ENCODE peak calls at places on chromosomes 16 and 17, in eight cellular contexts. U is fibroblast of lung, H is kidney epithelial cell, P is WTC11, N is HCT116, O is BJ, J is GM12865, Q is adrenal gland. B is an unnamed sample.

GRCh38 chr17:54982399-54982798 is 13.8 kb downstream of the STXBP4 start:
- DNase-seq in U (peak; percentile 95), H (no peak), P (no peak), N (no peak), O (no peak), Q (no peak), J (no peak), B (no peak)

GRCh38 chr17:4241535-4241934 is 22.2 kb downstream of the ANKFY1 start:
- DNase-seq in U (no peak), H (no peak), O (no peak), P (no peak), N (no peak), J (no peak), Q (no peak), B (no peak)

GRCh38 chr17:2214047-2214717 is 89.4 kb downstream of the SMG6 start:
- DNase-seq in P (no peak), J (no peak), O (no peak), Q (peak; percentile 81), N (no peak), H (peak; percentile 51), U (peak; percentile 91), B (no peak)

GRCh38 chr16:8655184-8655717 is 19.2 kb upstream of the ABAT start:
- DNase-seq in H (no peak), J (peak; percentile 81), N (no peak), P (peak; percentile 57), Q (peak; percentile 41), U (peak; percentile 39), O (no peak), B (peak; percentile 49)

GRCh38 chr16:72552675-72553074 is 380.7 kb upstream of the PMFBP1 start:
- DNase-seq in Q (no peak), H (no peak), J (no peak), O (no peak), P (no peak), N (no peak), U (no peak), B (no peak)

GRCh38 chr17:75876938-75877751 is 1.2 kb downstream of the TRIM47 start:
- DNase-seq in N (peak; percentile 87), O (peak; percentile 77), J (no peak), Q (peak; percentile 96), U (peak; percentile 94), P (no peak), H (peak; percentile 74), B (no peak)

GRCh38 chr17:44581868-44582267 is 24.6 kb downstream of the FZD2 start:
- DNase-seq in U (no peak), O (no peak), N (peak; percentile 19), Q (no peak), P (no peak), H (no peak), J (peak; percentile 14), B (no peak)

GRCh38 chr17:29505826-29506225 is 61.0 kb downstream of the ABHD15 start:
- DNase-seq in Q (no peak), H (no peak), O (no peak), N (no peak), P (no peak), U (no peak), J (no peak), B (no peak)

GRCh38 chr17:73396429-73397277 is 84.9 kb upstream of the CDC42EP4 start:
- DNase-seq in Q (no peak), H (no peak), O (no peak), U (no peak), N (no peak), P (no peak), J (no peak), B (no peak)

GRCh38 chr17:76659928-76660614 is 16.5 kb upstream of the ST6GALNAC1 start:
- DNase-seq in O (no peak), Q (no peak), N (no peak), H (peak; percentile 60), U (peak; percentile 16), P (no peak), J (no peak), B (no peak)

GRCh38 chr17:80877095-80877828 is 114.4 kb upstream of the CHMP6 start:
- DNase-seq in H (no peak), P (peak; percentile 12), Q (no peak), O (no peak), N (no peak), J (peak; percentile 96), U (no peak), B (no peak)

GRCh38 chr16:22141746-22142145 is 20.6 kb upstream of the SDR42E2 start:
- DNase-seq in U (no peak), H (no peak), P (peak; percentile 55), Q (no peak), J (peak; percentile 15), O (no peak), N (peak; percentile 21), B (peak; percentile 35)

GRCh38 chr16:85366031-85366763 is 246.9 kb upstream of the GSE1 start:
- DNase-seq in O (no peak), N (no peak), U (peak; percentile 44), H (no peak), P (peak; percentile 44), Q (no peak), J (no peak), B (no peak)

GRCh38 chr16:57802635-57803412 is 533 bp upstream of the KIFC3 start:
- DNase-seq in J (no peak), O (no peak), P (peak; percentile 31), Q (peak; percentile 48), N (no peak), U (peak; percentile 31), H (no peak), B (no peak)

GRCh38 chr17:82588266-82589175 is 59.7 kb downstream of the WDR45B start:
- DNase-seq in O (no peak), Q (no peak), P (no peak), H (no peak), J (no peak), N (no peak), U (no peak), B (no peak)
- TF ChIP-seq CTCF in O (no peak), Q (no peak), P (no peak), H (no peak), J (no peak), N (no peak), U (no peak), B (no peak)

DNA sequence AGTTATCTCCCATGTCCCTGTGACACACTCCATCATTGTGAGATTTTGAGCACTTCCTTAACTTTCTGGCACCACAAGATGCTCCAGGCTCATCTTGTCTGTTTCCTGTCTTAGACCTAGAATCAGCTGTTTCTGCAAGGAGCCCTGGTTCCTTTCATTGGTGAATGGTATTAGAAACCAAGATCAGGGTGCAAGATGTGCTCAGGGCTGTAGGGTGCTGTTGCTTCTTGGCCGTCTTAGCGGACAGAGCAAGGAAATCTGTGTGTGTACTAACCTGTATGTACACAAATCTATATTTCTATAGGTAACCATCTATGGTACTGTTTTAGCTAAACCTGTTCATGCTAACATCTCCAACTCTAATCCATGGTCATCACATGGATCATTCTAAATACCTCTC is 8.1 kb upstream of the PRM1 start:
- DNase-seq in Q (no peak), P (no peak), U (no peak), O (no peak), H (no peak), N (no peak), J (no peak), B (no peak)
- TF ChIP-seq CTCF in Q (no peak), P (no peak), U (no peak), O (no peak), H (no peak), N (no peak), J (no peak), B (no peak)

GRCh38 chr16:55699616-55700015 is 43.8 kb downstream of the SLC6A2 start:
- DNase-seq in Q (no peak), P (no peak), J (no peak), N (no peak), O (no peak), H (no peak), U (no peak), B (no peak)

GRCh38 chr16:55700067-55700466 is 44.3 kb downstream of the SLC6A2 start:
- DNase-seq in Q (no peak), H (no peak), N (no peak), O (no peak), J (no peak), P (no peak), U (no peak), B (no peak)

GRCh38 chr16:55700961-55701360 is 45.2 kb downstream of the SLC6A2 start:
- DNase-seq in N (no peak), P (no peak), J (no peak), Q (no peak), O (no peak), U (no peak), H (no peak), B (no peak)

GRCh38 chr16:55703003-55704001 is 47.5 kb downstream of the SLC6A2 start:
- DNase-seq in Q (peak; percentile 52), J (peak; percentile 53), H (peak; percentile 19), N (peak; percentile 54), U (peak; percentile 80), P (no peak), O (no peak), B (no peak)

DNA sequence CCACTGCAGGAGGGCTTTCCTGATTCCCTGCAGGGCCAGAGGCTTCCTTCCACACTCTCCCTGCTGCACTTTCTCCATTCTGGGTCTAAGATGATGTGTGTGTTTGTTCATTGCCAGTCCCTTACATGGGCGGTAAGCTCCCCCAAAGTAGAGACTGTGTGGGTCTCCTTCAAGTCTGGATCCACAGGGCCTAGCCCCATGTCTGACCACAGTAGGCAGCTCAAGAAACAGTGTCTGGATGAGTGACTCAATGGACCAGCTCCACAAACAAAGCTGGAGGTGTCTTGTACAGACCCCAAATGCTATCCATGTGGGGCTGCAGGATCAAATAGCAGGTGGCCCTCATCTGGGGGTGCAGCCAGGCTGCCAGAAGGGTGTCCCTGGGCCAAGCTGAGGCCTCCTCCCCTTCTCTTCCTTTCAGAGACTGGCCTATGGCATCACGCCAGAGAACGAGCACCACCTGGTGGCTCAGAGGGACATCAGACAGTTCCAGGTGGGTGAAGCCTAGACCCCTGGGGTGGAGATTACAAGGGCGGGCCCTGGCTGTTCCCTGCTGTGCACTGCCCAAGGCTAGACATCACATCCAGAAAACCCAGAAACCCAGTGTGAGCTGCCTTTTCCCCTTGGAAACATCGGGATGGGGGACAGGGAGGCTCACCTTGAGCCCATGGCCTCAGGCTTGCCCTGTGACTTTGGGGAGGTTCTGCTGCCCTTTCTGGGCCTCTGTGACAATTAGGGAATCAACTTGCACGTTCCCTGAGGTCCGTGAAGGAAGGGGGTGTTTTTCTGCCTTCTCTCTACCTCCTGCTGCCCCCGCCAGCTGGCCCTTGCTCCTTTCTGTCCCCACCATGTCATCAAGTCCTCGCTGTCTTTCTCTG is 45.9 kb downstream of the SLC6A2 start:
- DNase-seq in N (peak; percentile 46), O (no peak), P (peak; percentile 71), J (peak; percentile 63), H (no peak), U (peak; percentile 34), Q (peak; percentile 78), B (peak; percentile 62)
- TF ChIP-seq CTCF in N (peak; percentile 79), O (peak; percentile 67), P (peak; percentile 70), J (peak; percentile 56), H (peak; percentile 69), U (peak; percentile 46), Q (peak; percentile 74), B (peak; percentile 67)

DNA sequence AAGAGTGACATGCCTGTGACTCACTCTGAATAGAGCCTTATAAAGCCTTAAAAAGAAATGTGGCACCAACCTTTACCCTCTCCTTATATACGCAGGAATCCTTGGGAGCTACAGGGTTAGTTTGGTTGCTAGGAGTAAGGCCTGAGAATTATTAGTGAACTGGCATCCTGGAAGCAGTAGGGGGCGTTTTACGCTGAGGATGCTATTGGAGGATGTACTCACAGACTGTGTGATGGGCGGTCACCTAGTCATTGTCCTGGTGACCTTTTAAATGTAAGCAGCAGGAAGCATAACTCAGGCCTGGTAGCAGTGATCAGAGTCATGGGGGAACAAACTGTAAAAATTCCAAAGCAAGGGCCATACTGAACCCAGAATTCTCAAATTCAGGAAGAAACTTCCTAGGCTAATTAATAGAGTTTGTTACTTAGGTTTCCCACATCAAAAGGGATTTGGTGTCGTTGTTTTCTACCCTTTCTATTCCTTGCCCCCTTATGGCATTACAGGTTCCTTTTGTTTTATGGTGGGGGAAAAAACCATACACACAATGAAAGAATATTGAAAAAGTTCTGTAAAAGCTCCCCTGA is 153.8 kb downstream of the SNX11 start:
- DNase-seq in Q (no peak), N (peak; percentile 81), P (peak; percentile 70), U (peak; percentile 20), O (no peak), H (no peak), J (peak; percentile 58), B (peak; percentile 37)
- TF ChIP-seq CTCF in Q (no peak), N (peak; percentile 93), P (peak; percentile 53), U (peak; percentile 26), O (peak; percentile 36), H (peak; percentile 67), J (peak; percentile 65), B (peak; percentile 60)

B was measured in glutamatergic neuron.